ENCODE peak calls at places on chromosome 6, in nine cellular contexts. One of them, this sample, is unnamed.

GRCh38 chr6:30483677-30484279 is 5.5 kb upstream of the HLA-E start:
- DNase-seq in naive thymus-derived CD8-positive, alpha-beta T cell: peak; percentile 59
- DNase-seq in T-cell: no peak
- DNase-seq in AG09309: peak; percentile 46
- DNase-seq in heart left ventricle: no peak
- DNase-seq in GM10248: peak; percentile 55
- DNase-seq in Caki2: peak; percentile 52
- DNase-seq in right lobe of liver: no peak
- DNase-seq in EL: peak; percentile 74
- DNase-seq in this sample: no peak

GRCh38 chr6:108585921-108586320 is 25.2 kb downstream of the FOXO3 start:
- DNase-seq in naive thymus-derived CD8-positive, alpha-beta T cell: no peak
- DNase-seq in T-cell: no peak
- DNase-seq in AG09309: no peak
- DNase-seq in heart left ventricle: no peak
- DNase-seq in GM10248: no peak
- DNase-seq in Caki2: no peak
- DNase-seq in right lobe of liver: no peak
- DNase-seq in EL: peak; percentile 23
- DNase-seq in this sample: no peak

GRCh38 chr6:21259660-21260059 is 333.9 kb upstream of the SOX4 start:
- DNase-seq in naive thymus-derived CD8-positive, alpha-beta T cell: no peak
- DNase-seq in T-cell: no peak
- DNase-seq in AG09309: no peak
- DNase-seq in heart left ventricle: no peak
- DNase-seq in GM10248: no peak
- DNase-seq in Caki2: no peak
- DNase-seq in right lobe of liver: no peak
- DNase-seq in EL: no peak
- DNase-seq in this sample: no peak

GRCh38 chr6:126055449-126055848 is 69.1 kb downstream of the TRMT11 start:
- DNase-seq in naive thymus-derived CD8-positive, alpha-beta T cell: no peak
- DNase-seq in T-cell: no peak
- DNase-seq in AG09309: no peak
- DNase-seq in heart left ventricle: no peak
- DNase-seq in GM10248: no peak
- DNase-seq in Caki2: no peak
- DNase-seq in right lobe of liver: no peak
- DNase-seq in EL: no peak
- DNase-seq in this sample: no peak

GRCh38 chr6:12709116-12709515 is 7.5 kb upstream of the PHACTR1 start:
- DNase-seq in naive thymus-derived CD8-positive, alpha-beta T cell: no peak
- DNase-seq in T-cell: no peak
- DNase-seq in AG09309: no peak
- DNase-seq in heart left ventricle: no peak
- DNase-seq in GM10248: no peak
- DNase-seq in Caki2: no peak
- DNase-seq in right lobe of liver: no peak
- DNase-seq in EL: peak; percentile 91
- DNase-seq in this sample: peak; percentile 26

GRCh38 chr6:52013035-52013434 is 74.4 kb downstream of the PKHD1 start:
- DNase-seq in naive thymus-derived CD8-positive, alpha-beta T cell: no peak
- DNase-seq in T-cell: no peak
- DNase-seq in AG09309: no peak
- DNase-seq in heart left ventricle: no peak
- DNase-seq in GM10248: no peak
- DNase-seq in Caki2: peak; percentile 66
- DNase-seq in right lobe of liver: no peak
- DNase-seq in EL: peak; percentile 10
- DNase-seq in this sample: no peak

GRCh38 chr6:29627762-29628418 is 5.1 kb downstream of the GABBR1 start:
- DNase-seq in naive thymus-derived CD8-positive, alpha-beta T cell: peak; percentile 36
- DNase-seq in T-cell: peak; percentile 36
- DNase-seq in AG09309: peak; percentile 41
- DNase-seq in heart left ventricle: peak; percentile 85
- DNase-seq in GM10248: peak; percentile 64
- DNase-seq in Caki2: peak; percentile 60
- DNase-seq in right lobe of liver: peak; percentile 59
- DNase-seq in EL: peak; percentile 93
- DNase-seq in this sample: no peak

GRCh38 chr6:143441680-143442359 is 8.7 kb downstream of the ADAT2 start:
- DNase-seq in naive thymus-derived CD8-positive, alpha-beta T cell: no peak
- DNase-seq in T-cell: no peak
- DNase-seq in AG09309: peak; percentile 23
- DNase-seq in heart left ventricle: no peak
- DNase-seq in GM10248: no peak
- DNase-seq in Caki2: no peak
- DNase-seq in right lobe of liver: no peak
- DNase-seq in EL: peak; percentile 41
- DNase-seq in this sample: peak; percentile 40

This sample was measured in AG04449.